ENCODE peak calls at places on chromosomes 3 and 15, in seven cellular contexts. E is Daoy, S is NCI-H460, I is WTC11, R is left cardiac atrium, T is non-pigmented ciliary epithelial cell, F is adrenal gland. U is an unnamed sample.

GRCh38 chr15:67506775-67507747 is 13.9 kb upstream of the C15orf61 start:
- DNase-seq in R (no peak), T (no peak), E (no peak), F (no peak), I (no peak), S (no peak), U (no peak)

GRCh38 chr15:71808311-71809020 is 1.9 kb upstream of the NR2E3 start:
- DNase-seq in S (no peak), T (no peak), I (no peak), F (no peak), R (no peak), E (no peak), U (no peak)

GRCh38 chr3:64441861-64442260 is 216.6 kb upstream of the PRICKLE2 start:
- DNase-seq in I (no peak), S (no peak), F (no peak), E (no peak), T (no peak), R (no peak), U (no peak)

GRCh38 chr15:64749999-64750657 is 25.3 kb downstream of the RBPMS2 start:
- DNase-seq in T (no peak), E (peak; percentile 64), S (no peak), F (no peak), R (peak; percentile 71), I (peak; percentile 66), U (peak; percentile 71)

GRCh38 chr15:65369651-65370050 is 8.2 kb downstream of the IGDCC3 start:
- DNase-seq in I (no peak), S (no peak), E (no peak), T (no peak), F (no peak), R (no peak), U (no peak)

GRCh38 chr3:108605491-108605890 is 16.0 kb downstream of the DZIP3 start:
- DNase-seq in I (no peak), E (no peak), R (no peak), F (no peak), S (no peak), T (no peak), U (no peak)

GRCh38 chr3:186536883-186537553 is 7.2 kb downstream of the CRYGS start:
- DNase-seq in F (no peak), E (no peak), T (no peak), R (no peak), I (no peak), S (no peak), U (no peak)

GRCh38 chr15:60091150-60091549 is 87.0 kb downstream of the FOXB1 start:
- DNase-seq in S (no peak), F (peak; percentile 52), I (no peak), E (peak; percentile 77), R (peak; percentile 27), T (peak; percentile 57), U (no peak)

GRCh38 chr3:151404316-151404715 is 19.8 kb upstream of the P2RY12 start:
- DNase-seq in E (peak; percentile 25), I (no peak), T (no peak), R (no peak), F (no peak), S (no peak), U (no peak)

GRCh38 chr3:110886514-110886913 is 185.1 kb upstream of the NECTIN3 start:
- DNase-seq in T (no peak), S (no peak), E (no peak), I (no peak), R (no peak), F (no peak), U (no peak)

GRCh38 chr3:193665370-193665989 is 72.5 kb downstream of the OPA1 start:
- DNase-seq in R (no peak), S (no peak), I (no peak), T (no peak), F (no peak), E (no peak), U (peak; percentile 32)

GRCh38 chr3:192857148-192857735 is 60.4 kb downstream of the MB21D2 start:
- DNase-seq in S (no peak), F (no peak), I (no peak), E (no peak), R (no peak), T (no peak), U (peak; percentile 10)

GRCh38 chr3:158247288-158247687 is 137.4 kb downstream of the RSRC1 start:
- DNase-seq in F (no peak), T (no peak), I (no peak), E (no peak), R (no peak), S (no peak), U (no peak)

GRCh38 chr3:123641084-123641462 is 56.2 kb upstream of the HACD2 start:
- DNase-seq in T (no peak), R (no peak), E (no peak), S (no peak), I (no peak), F (no peak), U (no peak)

GRCh38 chr15:25849431-25849921 is 13.7 kb downstream of the ATP10A start:
- DNase-seq in T (no peak), E (peak; percentile 80), R (no peak), S (peak; percentile 33), F (peak; percentile 67), I (no peak), U (no peak)

GRCh38 chr15:40029979-40030893 is 8.7 kb downstream of the SRP14 start:
- DNase-seq in F (no peak), I (peak; percentile 68), T (no peak), E (no peak), R (no peak), S (no peak), U (no peak)

GRCh38 chr3:14424711-14425573 is 22.5 kb downstream of the SLC6A6 start:
- DNase-seq in R (no peak), E (peak; percentile 48), I (no peak), F (no peak), S (no peak), T (no peak), U (no peak)

GRCh38 chr15:63079938-63080626 is 37.5 kb downstream of the TPM1 start:
- DNase-seq in S (no peak), R (no peak), E (no peak), T (no peak), I (no peak), F (peak; percentile 83), U (no peak)

GRCh38 chr3:14680716-14681115 is 5.8 kb downstream of the C3orf20 start:
- DNase-seq in I (no peak), T (peak; percentile 5), R (peak; percentile 82), E (no peak), F (no peak), S (no peak), U (no peak)

GRCh38 chr15:95302206-95302605 is 1028.3 kb upstream of the NR2F2 start:
- DNase-seq in E (peak; percentile 52), I (no peak), R (no peak), S (no peak), F (no peak), T (no peak), U (no peak)

U was measured in SK-N-DZ.